ENCODE peak calls at places on chromosomes 7 and 10, in eight cellular contexts. X is stomach, F is fibroblast of mammary gland, E is ovary, S is GM06990, D is cardiac muscle cell, A is fibroblast of pulmonary artery, K is ascending aorta. H is an unnamed sample.

GRCh38 chr10:129446182-129446581 is 20.9 kb upstream of the MGMT start:
- DNase-seq in F (no peak), D (no peak), K (no peak), E (no peak), X (no peak), S (no peak), A (no peak), H (no peak)

GRCh38 chr7:76515999-76516443 is 5.7 kb downstream of the UPK3B start:
- DNase-seq in F (peak), A (peak), D (peak), S (peak), E (peak), K (no peak), X (peak), H (no peak)

GRCh38 chr10:29874604-29875269 is 184.6 kb downstream of the JCAD start:
- DNase-seq in D (no peak), X (no peak), F (no peak), A (peak), K (no peak), E (no peak), S (no peak), H (no peak)

GRCh38 chr10:47400786-47401185 is 16.7 kb upstream of the ZNF488 start:
- DNase-seq in E (no peak), X (no peak), A (no peak), S (no peak), F (no peak), D (no peak), K (no peak), H (no peak)

GRCh38 chr7:29871787-29872398 is 65.6 kb downstream of the WIPF3 start:
- DNase-seq in D (no peak), E (no peak), X (no peak), S (no peak), K (no peak), F (peak), A (peak), H (peak)

GRCh38 chr7:28595779-28596178 is 183.5 kb downstream of the CREB5 start:
- DNase-seq in K (no peak), S (no peak), X (no peak), A (no peak), F (peak), D (no peak), E (no peak), H (no peak)

GRCh38 chr7:30086529-30086928 is 48.3 kb upstream of the MTURN start:
- DNase-seq in K (no peak), F (no peak), X (no peak), A (no peak), S (no peak), E (no peak), D (no peak), H (no peak)

GRCh38 chr7:151375530-151376217 is 34.1 kb downstream of the NUB1 start:
- DNase-seq in S (no peak), K (no peak), D (no peak), E (no peak), A (no peak), X (no peak), F (no peak), H (no peak)

GRCh38 chr10:113959383-113959760 is 84.3 kb upstream of the ADRB1 start:
- DNase-seq in S (peak), X (peak), E (no peak), F (no peak), D (no peak), K (no peak), A (no peak), H (no peak)

GRCh38 chr10:76177945-76178344 is 746.5 kb downstream of the LRMDA start:
- DNase-seq in A (no peak), F (no peak), K (no peak), X (no peak), E (no peak), D (no peak), S (no peak), H (no peak)

GRCh38 chr10:132713421-132714095 is 72.4 kb downstream of the NKX6-2 start:
- DNase-seq in K (peak), X (no peak), A (no peak), D (no peak), F (no peak), S (no peak), E (no peak), H (no peak)

GRCh38 chr7:43303740-43304241 is 191.3 kb downstream of the HECW1 start:
- DNase-seq in A (peak), K (no peak), D (no peak), E (peak), F (peak), X (no peak), S (no peak), H (no peak)

GRCh38 chr7:138387755-138388475 is 72.1 kb upstream of the TRIM24 start:
- DNase-seq in S (peak), D (no peak), K (no peak), F (no peak), X (no peak), E (no peak), A (no peak), H (no peak)

GRCh38 chr7:24764972-24765744 is 7.9 kb upstream of the GSDME start:
- DNase-seq in F (no peak), K (no peak), X (no peak), D (peak), S (no peak), E (no peak), A (no peak), H (no peak)

GRCh38 chr7:16940777-16941176 is 59.0 kb upstream of the AGR3 start:
- DNase-seq in E (no peak), F (no peak), A (no peak), K (no peak), D (no peak), X (no peak), S (no peak), H (no peak)

GRCh38 chr7:55308186-55308929 is 56.8 kb upstream of the LANCL2 start:
- DNase-seq in E (no peak), A (peak), S (no peak), K (no peak), D (peak), X (no peak), F (peak), H (peak)

GRCh38 chr10:16562891-16563290 is 41.2 kb upstream of the C1QL3 start:
- DNase-seq in A (no peak), S (no peak), E (no peak), F (no peak), D (no peak), K (no peak), X (no peak), H (no peak)

GRCh38 chr7:111226800-111227199 is 135.9 kb downstream of the LRRN3 start:
- DNase-seq in S (no peak), F (no peak), A (no peak), D (no peak), K (no peak), X (no peak), E (no peak), H (no peak)

GRCh38 chr10:5905854-5906507 is 15.9 kb downstream of the FBH1 start:
- DNase-seq in E (no peak), K (no peak), X (peak), F (no peak), D (no peak), S (no peak), A (no peak), H (no peak)

GRCh38 chr7:101816499-101817030 is 861 bp upstream of the CUX1 start:
- DNase-seq in K (no peak), E (peak), A (peak), D (peak), F (peak), X (peak), S (peak), H (no peak)

GRCh38 chr7:129066290-129067131 is 11.6 kb upstream of the TNPO3 start:
- DNase-seq in X (no peak), A (peak), D (no peak), K (no peak), S (no peak), E (no peak), F (peak), H (peak)

GRCh38 chr7:96479015-96479645 is 157.2 kb upstream of the SLC25A13 start:
- DNase-seq in X (no peak), D (no peak), E (no peak), A (no peak), F (no peak), S (no peak), K (no peak), H (no peak)

GRCh38 chr10:117007080-117007479 is 2.1 kb upstream of the SHTN1 start:
- DNase-seq in A (peak), S (no peak), X (no peak), F (peak), D (no peak), E (no peak), K (no peak), H (peak)

GRCh38 chr7:133742709-133743538 is 384.2 kb upstream of the LRGUK start:
- DNase-seq in K (no peak), A (peak), D (no peak), X (no peak), E (no peak), S (no peak), F (peak), H (peak)

GRCh38 chr7:29156798-29157461 is 10.6 kb upstream of the CPVL start:
- DNase-seq in X (no peak), A (no peak), F (no peak), D (peak), E (no peak), S (no peak), K (no peak), H (no peak)

GRCh38 chr10:129866894-129867293 is 97.2 kb downstream of the EBF3 start:
- DNase-seq in K (no peak), E (no peak), D (no peak), A (no peak), X (no peak), S (no peak), F (no peak), H (no peak)

GRCh38 chr7:113892818-113893217 is 26.0 kb downstream of the PPP1R3A start:
- DNase-seq in S (no peak), E (no peak), F (no peak), A (no peak), X (no peak), K (no peak), D (peak), H (no peak)

GRCh38 chr10:125592897-125593296 is 90.1 kb downstream of the TEX36 start:
- DNase-seq in A (no peak), S (no peak), X (no peak), F (no peak), K (no peak), E (no peak), D (no peak), H (no peak)

GRCh38 chr10:77428776-77429395 is 208.7 kb downstream of the KCNMA1 start:
- DNase-seq in K (peak), S (no peak), A (peak), E (peak), X (peak), F (peak), D (peak), H (peak)

GRCh38 chr7:136883046-136883445 is 14.6 kb downstream of the CHRM2 start:
- DNase-seq in D (peak), E (no peak), F (no peak), K (no peak), X (no peak), S (no peak), A (peak), H (no peak)
- TF ChIP-seq CTCF in D (no peak), E (no peak), F (no peak), K (no peak), X (no peak), S (no peak), A (peak), H (no peak)

GRCh38 chr10:68221196-68221595 is 10.7 kb downstream of the ATOH7 start:
- DNase-seq in S (no peak), K (no peak), A (peak), D (no peak), X (no peak), E (no peak), F (peak), H (no peak)

GRCh38 chr10:68224810-68225209 is 7.1 kb downstream of the ATOH7 start:
- DNase-seq in D (no peak), A (peak), X (no peak), F (peak), K (no peak), S (no peak), E (no peak), H (peak)

GRCh38 chr10:68218786-68219185 is 13.1 kb downstream of the ATOH7 start:
- DNase-seq in D (no peak), F (no peak), E (no peak), A (no peak), K (no peak), S (no peak), X (no peak), H (no peak)

DNA sequence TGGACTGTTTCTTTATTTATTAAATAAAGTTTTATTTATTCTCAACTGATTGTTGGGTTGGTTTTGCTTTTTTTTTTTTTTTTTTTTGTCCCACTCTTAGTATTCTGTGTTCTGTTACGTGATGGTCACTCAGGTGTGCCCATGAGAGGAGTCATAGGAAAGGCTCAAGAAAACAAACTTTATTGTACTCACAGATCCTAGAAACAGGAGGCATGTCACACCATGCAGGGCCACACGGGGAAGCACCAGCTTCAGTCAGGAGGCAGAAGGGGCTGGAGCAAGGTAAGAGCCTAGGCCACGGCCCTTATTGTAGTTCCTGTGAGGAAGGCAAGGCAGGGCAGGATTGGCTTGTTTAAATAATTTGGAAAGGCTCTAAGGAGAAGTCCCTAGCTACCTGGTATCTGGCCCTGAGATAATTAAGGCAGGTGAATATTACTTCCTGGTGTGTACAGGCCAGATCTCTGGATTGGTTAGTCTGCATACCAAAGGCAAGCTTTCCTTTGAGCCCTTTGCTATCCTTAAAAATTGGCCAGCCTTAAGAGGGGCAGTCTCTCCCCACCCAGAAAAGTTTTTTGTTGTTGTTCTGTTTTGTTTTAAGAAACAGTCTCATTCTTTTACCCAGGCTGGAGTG is 8.3 kb downstream of the ATOH7 start:
- DNase-seq in D (no peak), X (no peak), E (no peak), F (no peak), A (no peak), K (no peak), S (no peak), H (no peak)
- TF ChIP-seq CTCF in D (no peak), X (no peak), E (no peak), F (no peak), A (no peak), K (no peak), S (peak), H (peak)

GRCh38 chr10:70769121-70769520 is 16.1 kb downstream of the TBATA start:
- DNase-seq in E (no peak), A (no peak), S (no peak), F (no peak), X (peak), D (no peak), K (peak), H (no peak)
- TF ChIP-seq CTCF in E (no peak), A (no peak), S (no peak), F (no peak), X (no peak), D (no peak), K (no peak), H (no peak)

DNA sequence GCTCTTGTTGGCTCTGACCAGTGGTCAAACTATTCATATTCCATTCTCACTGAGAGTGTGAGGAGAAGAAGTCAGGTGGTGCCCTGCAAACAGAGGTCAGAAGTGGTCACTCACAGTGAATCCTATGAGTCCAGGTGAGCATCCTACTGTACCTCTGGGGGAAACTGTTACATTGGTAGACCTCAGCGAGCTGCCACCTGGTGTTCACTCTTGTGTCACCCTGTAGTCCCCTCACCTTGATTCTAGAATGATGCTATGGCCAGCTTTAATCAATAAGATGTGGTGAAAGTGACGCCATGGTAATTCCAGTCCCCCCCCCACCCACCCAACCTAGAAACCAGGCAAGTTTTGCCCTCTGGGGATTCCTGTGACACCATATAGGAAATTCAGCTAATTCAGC is 1.2 kb upstream of the AMPH start:
- DNase-seq in S (no peak), A (no peak), K (no peak), E (no peak), D (no peak), X (no peak), F (no peak), H (no peak)
- TF ChIP-seq CTCF in S (peak), A (no peak), K (no peak), E (no peak), D (no peak), X (no peak), F (no peak), H (no peak)

GRCh38 chr7:157792954-157793353 is 456.1 kb downstream of the DNAJB6 start:
- DNase-seq in S (no peak), E (no peak), X (no peak), D (no peak), K (no peak), F (no peak), A (no peak), H (no peak)
- TF ChIP-seq CTCF in S (no peak), E (no peak), X (no peak), D (no peak), K (no peak), F (no peak), A (no peak), H (no peak)

DNA sequence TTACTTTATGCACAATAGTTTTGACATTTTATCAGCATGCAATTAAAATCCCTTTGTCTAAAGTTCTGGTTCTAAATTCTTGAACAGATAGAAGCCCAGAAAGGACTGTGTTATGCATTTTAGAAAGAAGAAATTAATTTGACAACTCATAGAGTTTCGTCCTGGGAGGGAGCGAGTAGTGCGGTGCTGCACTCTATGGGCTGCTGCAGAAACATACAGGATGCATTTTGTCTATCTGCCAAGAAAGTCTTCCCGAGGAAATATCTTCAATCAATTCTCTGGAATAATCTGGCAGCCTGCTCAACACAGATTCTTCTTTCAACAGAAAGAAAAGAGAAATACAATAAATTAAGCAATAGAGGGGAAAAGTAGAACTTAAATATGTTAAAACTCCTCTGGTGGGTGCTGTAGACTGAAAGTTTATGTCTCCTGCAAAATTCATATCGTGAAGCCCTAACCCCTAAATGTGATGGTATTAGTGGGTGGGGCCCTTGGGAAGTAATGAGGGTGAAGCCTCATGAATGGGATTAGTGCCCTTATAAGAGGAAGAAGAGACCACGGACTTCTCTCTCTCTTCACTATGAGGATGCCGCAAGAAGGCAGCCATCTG is 39.0 kb upstream of the IFRD1 start:
- DNase-seq in K (no peak), F (peak), D (peak), X (no peak), E (peak), A (peak), S (no peak), H (peak)
- TF ChIP-seq CTCF in K (peak), F (peak), D (peak), X (no peak), E (peak), A (peak), S (peak), H (peak)

GRCh38 chr7:4218481-4218880 is 463.6 kb upstream of the FOXK1 start:
- DNase-seq in K (no peak), X (no peak), A (no peak), F (no peak), E (no peak), S (no peak), D (no peak), H (no peak)

GRCh38 chr7:4215176-4215720 is 466.8 kb upstream of the FOXK1 start:
- DNase-seq in K (no peak), F (no peak), E (no peak), D (no peak), X (no peak), S (no peak), A (no peak), H (no peak)

GRCh38 chr7:4214501-4215155 is 467.5 kb upstream of the FOXK1 start:
- DNase-seq in E (no peak), X (no peak), S (no peak), A (no peak), F (no peak), K (no peak), D (no peak), H (no peak)

GRCh38 chr7:4212376-4212775 is 469.7 kb upstream of the FOXK1 start:
- DNase-seq in A (no peak), S (no peak), X (no peak), D (no peak), F (no peak), E (no peak), K (no peak), H (no peak)

GRCh38 chr7:4216016-4216415 is 466.1 kb upstream of the FOXK1 start:
- DNase-seq in E (no peak), S (no peak), X (no peak), A (no peak), F (no peak), D (no peak), K (no peak), H (no peak)
- TF ChIP-seq CTCF in E (no peak), S (no peak), X (no peak), A (no peak), F (no peak), D (no peak), K (no peak), H (no peak)

DNA sequence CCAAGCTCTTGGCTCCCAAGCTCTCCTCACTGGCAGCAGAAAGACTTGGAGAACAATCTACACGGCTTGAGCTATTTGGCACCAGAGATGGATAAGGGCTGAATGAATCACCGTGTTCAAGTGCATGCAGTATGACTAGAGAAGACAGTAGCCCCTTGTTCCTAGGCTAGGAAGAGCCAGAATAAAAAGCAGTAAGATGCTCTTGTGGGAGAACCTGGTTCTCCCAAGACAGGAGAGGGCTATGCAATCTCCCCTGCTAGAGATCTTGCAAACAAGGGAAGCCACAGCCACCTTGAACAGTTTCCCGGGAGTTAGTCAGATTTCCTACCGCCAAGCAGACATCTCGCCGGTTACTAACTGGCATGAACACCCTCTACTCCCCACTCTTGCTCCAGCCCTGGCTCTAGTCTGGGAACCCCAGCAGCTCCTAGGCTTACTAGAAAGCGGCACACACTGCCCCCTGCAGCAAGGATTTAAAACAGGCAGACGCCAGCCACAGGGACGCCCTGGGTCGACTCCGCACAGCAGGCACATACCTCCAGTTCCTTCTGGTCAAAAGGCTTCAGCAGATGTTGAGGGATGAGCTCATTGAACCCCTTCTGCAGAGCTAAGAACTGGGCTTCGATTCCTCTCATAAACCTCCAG is 107.3 kb downstream of the SMURF1 start:
- DNase-seq in D (peak), F (peak), A (peak), S (no peak), E (no peak), K (peak), X (no peak), H (peak)
- TF ChIP-seq CTCF in D (peak), F (peak), A (peak), S (peak), E (peak), K (peak), X (no peak), H (peak)